ENCODE peak calls at places on chromosomes 16 and 17, in six cellular contexts. O is NCI-H1417; C is HS-5; U is GM12865; D is NCI-H1694 treated with DMSO at 0.1 percent for 48 hours; R is activated naive CD4-positive, alpha-beta T cell treated with anti-CD3 and anti-CD28 coated beads, Interleukin-2, amount 50 U/mL, for 16 hours. P is an unnamed sample.

GRCh38 chr16:4017807-4018206 is 98.4 kb downstream of the ADCY9 start:
- DNase-seq in C (no peak), D (no peak), R (no peak), U (no peak), O (no peak), P (no peak)

GRCh38 chr16:27221576-27222498 is 18.5 kb downstream of the KDM8 start:
- DNase-seq in D (peak; percentile 58), U (no peak), O (no peak), R (no peak), C (no peak), P (peak; percentile 27)

GRCh38 chr17:61504697-61505096 is 52.5 kb downstream of the TBX4 start:
- DNase-seq in R (no peak), O (no peak), C (peak; percentile 62), D (no peak), U (no peak), P (peak; percentile 66)

GRCh38 chr17:28540231-28540630 is 12.2 kb downstream of the UNC119 start:
- DNase-seq in O (no peak), D (no peak), R (no peak), U (no peak), C (no peak), P (no peak)

GRCh38 chr16:78744796-78745464 is 645.5 kb downstream of the WWOX start:
- DNase-seq in R (no peak), O (no peak), C (no peak), D (no peak), U (no peak), P (no peak)

GRCh38 chr16:84360170-84360569 is 8.2 kb upstream of the ATP2C2 start:
- DNase-seq in U (no peak), C (no peak), R (no peak), O (no peak), D (no peak), P (no peak)

GRCh38 chr17:64025732-64026294 is 5.4 kb upstream of the ICAM2 start:
- DNase-seq in U (peak; percentile 94), D (peak; percentile 64), C (peak; percentile 22), O (peak; percentile 70), R (peak; percentile 88), P (peak; percentile 10)

GRCh38 chr17:56440391-56440790 is 153.1 kb upstream of the NOG start:
- DNase-seq in O (no peak), U (no peak), R (no peak), D (no peak), C (no peak), P (no peak)

GRCh38 chr17:15262291-15263205 is 2.6 kb downstream of the PMP22 start:
- DNase-seq in D (no peak), U (no peak), C (no peak), R (no peak), O (no peak), P (peak; percentile 54)

GRCh38 chr17:78128616-78129384 is at the start of gene TMC6:
- DNase-seq in D (peak; percentile 19), C (no peak), R (peak; percentile 62), U (peak; percentile 89), O (peak; percentile 56), P (no peak)

GRCh38 chr16:28283798-28284577 is 8.3 kb upstream of the SBK1 start:
- DNase-seq in O (no peak), R (no peak), D (no peak), U (no peak), C (no peak), P (no peak)

GRCh38 chr16:81600275-81600674 is 155.7 kb downstream of the CMIP start:
- DNase-seq in C (peak; percentile 44), U (no peak), R (no peak), O (no peak), D (no peak), P (no peak)

GRCh38 chr16:11431915-11432465 is 86.7 kb downstream of the RMI2 start:
- DNase-seq in O (no peak), D (no peak), U (no peak), R (no peak), C (no peak), P (no peak)

GRCh38 chr16:65178151-65178550 is 56.3 kb upstream of the CDH11 start:
- DNase-seq in U (no peak), D (no peak), C (peak; percentile 16), O (no peak), R (no peak), P (peak; percentile 15)

GRCh38 chr16:57239089-57239488 is 6.0 kb upstream of the ARL2BP start:
- DNase-seq in D (no peak), C (no peak), U (peak; percentile 46), R (no peak), O (no peak), P (no peak)

GRCh38 chr16:89335803-89336485 is 118.4 kb downstream of the ZNF778 start:
- DNase-seq in U (no peak), D (no peak), O (no peak), R (no peak), C (no peak), P (no peak)

GRCh38 chr16:9261376-9261775 is 169.9 kb downstream of the HAPSTR1 start:
- DNase-seq in R (no peak), D (no peak), C (no peak), U (no peak), O (no peak), P (no peak)